ENCODE peak calls at places on chromosomes 4 and X, in seven cellular contexts. One of them, this sample, is unnamed.

GRCh38 chr4:44479731-44480130 is 31.1 kb upstream of the KCTD8 start:
- DNase-seq in mesendoderm: no peak
- DNase-seq in neuronal stem cell: no peak
- DNase-seq in H9: no peak
- DNase-seq in IMR-90: no peak
- DNase-seq in H1: no peak
- DNase-seq in trophoblast cell: no peak
- DNase-seq in this sample: no peak

GRCh38 chr4:90181644-90182043 is 54.5 kb downstream of the CCSER1 start:
- DNase-seq in mesendoderm: peak; percentile 63
- DNase-seq in neuronal stem cell: no peak
- DNase-seq in H9: no peak
- DNase-seq in IMR-90: no peak
- DNase-seq in H1: no peak
- DNase-seq in trophoblast cell: peak; percentile 13
- DNase-seq in this sample: no peak

GRCh38 chrX:124010157-124010556 is 48.7 kb downstream of the STAG2 start:
- DNase-seq in mesendoderm: no peak
- DNase-seq in neuronal stem cell: no peak
- DNase-seq in H9: no peak
- DNase-seq in IMR-90: peak; percentile 7
- DNase-seq in H1: no peak
- DNase-seq in trophoblast cell: peak; percentile 28
- DNase-seq in this sample: no peak

GRCh38 chr4:165378763-165379631 is at the start of gene CPE:
- DNase-seq in mesendoderm: peak; percentile 73
- DNase-seq in neuronal stem cell: peak; percentile 79
- DNase-seq in H9: peak; percentile 68
- DNase-seq in IMR-90: peak; percentile 44
- DNase-seq in H1: peak; percentile 77
- DNase-seq in trophoblast cell: peak; percentile 53
- DNase-seq in this sample: peak; percentile 84

GRCh38 chr4:156663663-156664062 is 307.9 kb downstream of the PDGFC start:
- DNase-seq in mesendoderm: no peak
- DNase-seq in neuronal stem cell: no peak
- DNase-seq in H9: no peak
- DNase-seq in IMR-90: no peak
- DNase-seq in H1: no peak
- DNase-seq in trophoblast cell: no peak
- DNase-seq in this sample: no peak

GRCh38 chr4:152278505-152279301 is 257.2 kb downstream of the FBXW7 start:
- DNase-seq in mesendoderm: peak; percentile 55
- DNase-seq in neuronal stem cell: no peak
- DNase-seq in H9: peak; percentile 56
- DNase-seq in IMR-90: no peak
- DNase-seq in H1: no peak
- DNase-seq in trophoblast cell: peak; percentile 34
- DNase-seq in this sample: no peak

GRCh38 chr4:10107111-10108091 is 9.2 kb downstream of the WDR1 start:
- DNase-seq in mesendoderm: no peak
- DNase-seq in neuronal stem cell: no peak
- DNase-seq in H9: no peak
- DNase-seq in IMR-90: peak; percentile 28
- DNase-seq in H1: peak; percentile 45
- DNase-seq in trophoblast cell: no peak
- DNase-seq in this sample: no peak

GRCh38 chr4:51885371-51885770 is 42.4 kb downstream of the DCUN1D4 start:
- DNase-seq in mesendoderm: peak; percentile 77
- DNase-seq in neuronal stem cell: no peak
- DNase-seq in H9: peak; percentile 49
- DNase-seq in IMR-90: peak; percentile 28
- DNase-seq in H1: no peak
- DNase-seq in trophoblast cell: no peak
- DNase-seq in this sample: peak; percentile 48

GRCh38 chr4:114857831-114858230 is 255.6 kb downstream of the NDST4 start:
- DNase-seq in mesendoderm: peak; percentile 43
- DNase-seq in neuronal stem cell: no peak
- DNase-seq in H9: no peak
- DNase-seq in IMR-90: no peak
- DNase-seq in H1: no peak
- DNase-seq in trophoblast cell: peak; percentile 4
- DNase-seq in this sample: no peak

GRCh38 chrX:123809854-123810375 is 49.9 kb upstream of the XIAP start:
- DNase-seq in mesendoderm: no peak
- DNase-seq in neuronal stem cell: no peak
- DNase-seq in H9: no peak
- DNase-seq in IMR-90: no peak
- DNase-seq in H1: no peak
- DNase-seq in trophoblast cell: no peak
- DNase-seq in this sample: no peak

GRCh38 chrX:151151668-151152267 is 24.6 kb upstream of the GPR50 start:
- DNase-seq in mesendoderm: peak; percentile 51
- DNase-seq in neuronal stem cell: peak; percentile 40
- DNase-seq in H9: peak; percentile 35
- DNase-seq in IMR-90: peak; percentile 54
- DNase-seq in H1: peak; percentile 47
- DNase-seq in trophoblast cell: peak; percentile 16
- DNase-seq in this sample: peak; percentile 35

GRCh38 chr4:118335316-118335715 is 17.5 kb downstream of the PRSS12 start:
- DNase-seq in mesendoderm: no peak
- DNase-seq in neuronal stem cell: no peak
- DNase-seq in H9: no peak
- DNase-seq in IMR-90: no peak
- DNase-seq in H1: no peak
- DNase-seq in trophoblast cell: no peak
- DNase-seq in this sample: no peak

GRCh38 chrX:16897445-16897844 is 27.3 kb upstream of the RBBP7 start:
- DNase-seq in mesendoderm: peak; percentile 6
- DNase-seq in neuronal stem cell: no peak
- DNase-seq in H9: peak; percentile 42
- DNase-seq in IMR-90: no peak
- DNase-seq in H1: no peak
- DNase-seq in trophoblast cell: no peak
- DNase-seq in this sample: no peak

GRCh38 chr4:173494013-173494970 is 35.7 kb downstream of the HAND2 start:
- DNase-seq in mesendoderm: peak; percentile 92
- DNase-seq in neuronal stem cell: no peak
- DNase-seq in H9: peak; percentile 88
- DNase-seq in IMR-90: peak; percentile 62
- DNase-seq in H1: peak; percentile 69
- DNase-seq in trophoblast cell: peak; percentile 44
- DNase-seq in this sample: peak; percentile 65

GRCh38 chrX:40483502-40483901 is 97.3 kb upstream of the ATP6AP2 start:
- DNase-seq in mesendoderm: no peak
- DNase-seq in neuronal stem cell: no peak
- DNase-seq in H9: no peak
- DNase-seq in IMR-90: no peak
- DNase-seq in H1: no peak
- DNase-seq in trophoblast cell: no peak
- DNase-seq in this sample: no peak

GRCh38 chr4:147246096-147246495 is 234.8 kb upstream of the EDNRA start:
- DNase-seq in mesendoderm: no peak
- DNase-seq in neuronal stem cell: no peak
- DNase-seq in H9: no peak
- DNase-seq in IMR-90: no peak
- DNase-seq in H1: no peak
- DNase-seq in trophoblast cell: no peak
- DNase-seq in this sample: no peak

GRCh38 chrX:103797691-103798090 is 21.1 kb downstream of the PLP1 start:
- DNase-seq in mesendoderm: no peak
- DNase-seq in neuronal stem cell: no peak
- DNase-seq in H9: no peak
- DNase-seq in IMR-90: peak; percentile 8
- DNase-seq in H1: no peak
- DNase-seq in trophoblast cell: no peak
- DNase-seq in this sample: no peak

GRCh38 chr4:180261346-180261745 is 1981.9 kb upstream of the TENM3 start:
- DNase-seq in mesendoderm: peak; percentile 33
- DNase-seq in neuronal stem cell: no peak
- DNase-seq in H9: no peak
- DNase-seq in IMR-90: no peak
- DNase-seq in H1: no peak
- DNase-seq in trophoblast cell: no peak
- DNase-seq in this sample: no peak

GRCh38 chrX:134423606-134424005 is 36.4 kb upstream of the HPRT1 start:
- DNase-seq in mesendoderm: no peak
- DNase-seq in neuronal stem cell: no peak
- DNase-seq in H9: no peak
- DNase-seq in IMR-90: peak; percentile 47
- DNase-seq in H1: no peak
- DNase-seq in trophoblast cell: no peak
- DNase-seq in this sample: peak; percentile 15

GRCh38 chr4:94939791-94940530 is 182.2 kb downstream of the BMPR1B start:
- DNase-seq in mesendoderm: no peak
- DNase-seq in neuronal stem cell: no peak
- DNase-seq in H9: no peak
- DNase-seq in IMR-90: peak; percentile 51
- DNase-seq in H1: no peak
- DNase-seq in trophoblast cell: no peak
- DNase-seq in this sample: no peak

GRCh38 chrX:134631404-134632346 is 26.6 kb downstream of the PLAC1 start:
- DNase-seq in mesendoderm: no peak
- DNase-seq in neuronal stem cell: no peak
- DNase-seq in H9: no peak
- DNase-seq in IMR-90: peak; percentile 76
- DNase-seq in H1: no peak
- DNase-seq in trophoblast cell: no peak
- DNase-seq in this sample: peak; percentile 79

GRCh38 chr4:15873117-15873516 is 65.4 kb downstream of the FGFBP1 start:
- DNase-seq in mesendoderm: no peak
- DNase-seq in neuronal stem cell: no peak
- DNase-seq in H9: no peak
- DNase-seq in IMR-90: no peak
- DNase-seq in H1: no peak
- DNase-seq in trophoblast cell: peak; percentile 31
- DNase-seq in this sample: no peak

GRCh38 chr4:26807330-26807729 is 53.3 kb upstream of the STIM2 start:
- DNase-seq in mesendoderm: no peak
- DNase-seq in neuronal stem cell: no peak
- DNase-seq in H9: no peak
- DNase-seq in IMR-90: no peak
- DNase-seq in H1: no peak
- DNase-seq in trophoblast cell: no peak
- DNase-seq in this sample: no peak

DNA sequence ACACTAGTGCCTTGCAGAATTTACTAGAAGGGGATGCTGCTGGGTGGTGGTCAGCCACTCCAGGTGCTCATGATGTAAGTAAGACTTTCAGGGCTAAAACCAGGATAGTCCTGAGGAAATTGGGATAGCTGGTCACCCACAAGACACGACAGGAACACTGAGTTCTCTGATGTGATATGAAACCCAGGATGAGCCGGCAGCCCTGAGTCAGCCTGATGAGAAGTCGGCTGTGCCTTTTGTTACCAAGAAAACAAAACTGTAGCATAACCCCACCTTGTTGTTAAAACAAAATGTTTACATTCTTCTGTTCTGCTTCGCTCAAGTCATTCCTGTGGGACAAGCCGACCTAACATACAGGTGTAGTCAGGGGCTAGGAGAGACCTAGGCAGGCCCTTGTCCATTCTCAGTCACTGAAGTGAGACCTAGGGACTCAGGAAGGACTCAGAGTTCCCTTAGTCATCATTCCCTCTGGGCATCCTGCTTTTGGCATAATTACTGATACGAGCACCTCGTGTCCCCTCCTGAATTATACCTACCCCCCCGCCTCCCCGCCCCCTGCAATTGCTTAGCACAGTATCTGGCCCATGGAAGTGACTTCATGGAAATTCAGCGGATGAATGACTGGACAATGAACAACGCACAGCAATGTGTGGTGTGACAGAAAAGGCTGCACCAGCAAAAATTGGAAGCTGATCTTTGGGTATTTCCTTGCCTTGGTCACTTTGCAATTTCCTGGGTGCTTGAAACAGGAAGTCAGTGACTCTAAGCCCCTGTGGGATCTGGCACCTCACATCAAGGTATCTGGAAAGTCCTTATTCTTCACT is 31.9 kb upstream of the TLR2 start:
- DNase-seq in mesendoderm: no peak
- DNase-seq in neuronal stem cell: no peak
- DNase-seq in H9: no peak
- DNase-seq in IMR-90: no peak
- DNase-seq in H1: no peak
- DNase-seq in trophoblast cell: peak; percentile 17
- DNase-seq in this sample: no peak
- H4K8ac ChIP-seq in mesendoderm: no peak overlapping the region
- H4K8ac ChIP-seq in neuronal stem cell: no peak overlapping the region
- H4K8ac ChIP-seq in H9: no peak overlapping the region
- H4K8ac ChIP-seq in IMR-90: no peak overlapping the region
- H4K8ac ChIP-seq in H1: no peak overlapping the region
- H4K8ac ChIP-seq in trophoblast cell: no peak overlapping the region
- H4K8ac ChIP-seq in this sample: no peak overlapping the region

DNA sequence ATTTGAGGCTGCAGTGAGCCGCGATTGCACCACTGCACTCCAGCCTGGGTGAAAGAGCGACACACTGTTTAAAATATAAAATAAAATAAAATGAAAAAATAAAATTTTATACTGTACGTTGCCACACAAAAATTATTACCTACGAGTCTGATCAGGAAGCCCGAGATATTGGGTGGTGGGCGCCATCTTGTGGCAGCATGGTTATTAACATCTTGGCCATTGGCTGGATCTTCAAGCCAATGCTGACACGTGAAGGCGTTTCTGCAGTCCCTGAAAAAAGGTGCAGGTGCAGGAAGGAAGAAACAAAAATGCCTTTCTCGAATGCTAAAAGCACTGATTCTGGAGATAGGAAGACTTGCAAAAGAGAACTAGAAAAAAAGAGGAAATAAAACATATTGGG is 4.9 kb upstream of the TLR8 start:
- DNase-seq in mesendoderm: peak; percentile 54
- DNase-seq in neuronal stem cell: peak; percentile 4
- DNase-seq in H9: peak; percentile 52
- DNase-seq in IMR-90: peak; percentile 39
- DNase-seq in H1: peak; percentile 69
- DNase-seq in trophoblast cell: peak; percentile 16
- DNase-seq in this sample: peak; percentile 30
- H3K23ac ChIP-seq in mesendoderm: no peak overlapping the region
- H3K23ac ChIP-seq in neuronal stem cell: no peak overlapping the region
- H3K23ac ChIP-seq in H9: no peak overlapping the region
- H3K23ac ChIP-seq in IMR-90: no peak overlapping the region
- H3K23ac ChIP-seq in H1: no peak overlapping the region
- H3K23ac ChIP-seq in trophoblast cell: no peak overlapping the region
- H3K23ac ChIP-seq in this sample: no peak overlapping the region

DNA sequence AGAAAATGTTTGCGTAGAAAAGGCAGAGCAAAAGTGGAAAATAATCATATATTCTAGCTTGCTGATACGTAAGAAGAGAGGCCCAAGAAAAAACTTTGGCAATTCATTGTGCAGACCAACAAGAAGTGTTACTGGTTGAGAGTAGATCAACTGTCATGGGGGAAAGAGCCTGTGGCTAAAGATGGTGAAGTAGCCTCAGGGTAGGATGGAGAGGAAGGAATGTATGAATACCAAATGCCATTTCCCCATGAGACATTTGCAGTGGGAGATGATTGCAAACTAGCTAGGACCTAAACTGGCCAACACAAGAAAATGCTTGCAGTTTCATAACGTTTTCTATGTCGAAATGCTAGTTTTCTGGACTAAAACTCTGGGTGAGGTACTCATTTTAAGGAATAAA is 47.7 kb upstream of the ADGRL3 start:
- DNase-seq in mesendoderm: peak; percentile 81
- DNase-seq in neuronal stem cell: no peak
- DNase-seq in H9: peak; percentile 31
- DNase-seq in IMR-90: no peak
- DNase-seq in H1: no peak
- DNase-seq in trophoblast cell: peak; percentile 94
- DNase-seq in this sample: peak; percentile 15
- H4K8ac ChIP-seq in mesendoderm: no peak overlapping the region
- H4K8ac ChIP-seq in neuronal stem cell: no peak overlapping the region
- H4K8ac ChIP-seq in H9: no peak overlapping the region
- H4K8ac ChIP-seq in IMR-90: no peak overlapping the region
- H4K8ac ChIP-seq in H1: no peak overlapping the region
- H4K8ac ChIP-seq in trophoblast cell: no peak overlapping the region
- H4K8ac ChIP-seq in this sample: no peak overlapping the region

GRCh38 chr4:86274642-86275041 is 85.2 kb downstream of the MAPK10 start:
- DNase-seq in mesendoderm: no peak
- DNase-seq in neuronal stem cell: no peak
- DNase-seq in H9: no peak
- DNase-seq in IMR-90: no peak
- DNase-seq in H1: no peak
- DNase-seq in trophoblast cell: no peak
- DNase-seq in this sample: no peak
- H3K23ac ChIP-seq in mesendoderm: no peak overlapping the region
- H3K23ac ChIP-seq in neuronal stem cell: no peak overlapping the region
- H3K23ac ChIP-seq in H9: no peak overlapping the region
- H3K23ac ChIP-seq in IMR-90: no peak overlapping the region
- H3K23ac ChIP-seq in H1: no peak overlapping the region
- H3K23ac ChIP-seq in trophoblast cell: no peak overlapping the region
- H3K23ac ChIP-seq in this sample: no peak overlapping the region